ENCODE peak calls at places on chromosomes 16 and 17, in ten cellular contexts. E is tibial nerve, N is IMR-90, U is transverse colon, P is foreskin keratinocyte, H is aorta, S is spleen, X is left ventricle myocardium inferior, J is ascending aorta, G is DND-41. F is an unnamed sample.

GRCh38 chr16:1071561-1072225 is 854 bp upstream of the SSTR5 start:
- DNase-seq in E (no peak), N (no peak), U (no peak), P (no peak), H (no peak), S (no peak), X (no peak), J (no peak), G (no peak), F (no peak)

GRCh38 chr17:74204474-74204873 is 996 bp downstream of the RPL38 start:
- DNase-seq in E (no peak), N (no peak), U (no peak), P (no peak), H (no peak), S (no peak), X (no peak), J (no peak), G (no peak), F (no peak)

GRCh38 chr17:33603794-33604193 is 310.7 kb upstream of the ASIC2 start:
- DNase-seq in E (no peak), N (no peak), U (no peak), P (no peak), H (no peak), S (no peak), X (no peak), J (no peak), G (no peak), F (no peak)

GRCh38 chr16:86064431-86065250 is 165.7 kb downstream of the IRF8 start:
- DNase-seq in E (no peak), N (no peak), U (no peak), P (no peak), H (no peak), S (peak; percentile 58), X (no peak), J (no peak), G (no peak), F (no peak)

GRCh38 chr16:83533193-83533592 is 274.6 kb upstream of the HSBP1 start:
- DNase-seq in E (no peak), N (peak; percentile 78), U (no peak), P (peak; percentile 88), H (no peak), S (no peak), X (no peak), J (no peak), G (no peak), F (peak; percentile 55)

GRCh38 chr16:69796285-69797118 is 34.4 kb downstream of the WWP2 start:
- DNase-seq in E (peak; percentile 46), N (peak; percentile 77), U (peak; percentile 25), P (peak; percentile 50), H (no peak), S (no peak), X (no peak), J (no peak), G (peak; percentile 15), F (peak; percentile 66)

GRCh38 chr17:8747731-8748130 is 3.1 kb upstream of the CCDC42 start:
- DNase-seq in E (no peak), N (no peak), U (no peak), P (no peak), H (no peak), S (no peak), X (no peak), J (no peak), G (no peak), F (peak; percentile 6)

GRCh38 chr17:29084476-29085148 is 41.7 kb downstream of the PIPOX start:
- DNase-seq in E (no peak), N (peak; percentile 55), U (peak; percentile 19), P (no peak), H (no peak), S (no peak), X (no peak), J (no peak), G (no peak), F (peak; percentile 12)

GRCh38 chr17:57665128-57665527 is 80.0 kb downstream of the CCDC182 start:
- DNase-seq in E (no peak), N (no peak), U (no peak), P (no peak), H (no peak), S (peak; percentile 31), X (no peak), J (peak; percentile 11), G (no peak), F (no peak)

GRCh38 chr16:83732536-83732935 is 75.2 kb upstream of the HSBP1 start:
- DNase-seq in E (no peak), N (no peak), U (no peak), P (no peak), H (no peak), S (no peak), X (no peak), J (peak; percentile 11), G (no peak), F (no peak)

GRCh38 chr17:32007463-32008298 is 498 bp downstream of the LRRC37B start:
- DNase-seq in E (peak; percentile 19), N (peak; percentile 19), U (peak; percentile 28), P (peak; percentile 16), H (peak; percentile 53), S (no peak), X (no peak), J (no peak), G (peak; percentile 72), F (peak; percentile 33)

GRCh38 chr17:81292450-81292849 is 2.7 kb downstream of the SLC38A10 start:
- DNase-seq in E (no peak), N (no peak), U (no peak), P (no peak), H (no peak), S (no peak), X (no peak), J (no peak), G (no peak), F (no peak)

GRCh38 chr16:50025544-50025931 is 513 bp downstream of the CNEP1R1 start:
- DNase-seq in E (no peak), N (no peak), U (peak; percentile 20), P (no peak), H (no peak), S (no peak), X (no peak), J (no peak), G (peak; percentile 39), F (peak; percentile 35)

GRCh38 chr16:15398618-15399316 is 3.2 kb downstream of the MPV17L start:
- DNase-seq in E (no peak), N (no peak), U (no peak), P (no peak), H (no peak), S (no peak), X (no peak), J (no peak), G (no peak), F (no peak)

GRCh38 chr16:10609410-10609774 is 29.0 kb upstream of the EMP2 start:
- DNase-seq in E (no peak), N (peak; percentile 89), U (no peak), P (peak; percentile 70), H (no peak), S (no peak), X (no peak), J (no peak), G (no peak), F (peak; percentile 62)

GRCh38 chr17:50056961-50057330 is 1.0 kb downstream of the ITGA3 start:
- DNase-seq in E (no peak), N (peak; percentile 64), U (peak; percentile 69), P (no peak), H (peak; percentile 57), S (no peak), X (no peak), J (no peak), G (no peak), F (peak; percentile 81)

GRCh38 chr17:50055055-50055425 is 870 bp upstream of the ITGA3 start:
- DNase-seq in E (no peak), N (no peak), U (peak; percentile 87), P (peak; percentile 93), H (no peak), S (no peak), X (no peak), J (no peak), G (no peak), F (no peak)

GRCh38 chr17:50055426-50056216 is at the start of gene ITGA3:
- DNase-seq in E (no peak), N (peak; percentile 85), U (peak; percentile 90), P (peak; percentile 96), H (peak; percentile 90), S (peak; percentile 82), X (peak; percentile 78), J (peak; percentile 93), G (peak; percentile 68), F (peak; percentile 93)

GRCh38 chr17:50057521-50057991 is 1.6 kb downstream of the ITGA3 start:
- DNase-seq in E (no peak), N (no peak), U (peak; percentile 79), P (no peak), H (no peak), S (peak; percentile 64), X (no peak), J (no peak), G (no peak), F (no peak)

GRCh38 chr17:50056217-50056960 is 479 bp downstream of the ITGA3 start:
- DNase-seq in E (no peak), N (peak; percentile 69), U (peak; percentile 71), P (peak; percentile 52), H (peak; percentile 70), S (peak; percentile 87), X (peak; percentile 55), J (peak; percentile 80), G (peak; percentile 29), F (peak; percentile 66)
- H3K27ac ChIP-seq in E (peak overlapping the region; percentile 95), N (peak overlapping the region; percentile 57), U (peak overlapping the region; percentile 98), P (peak overlapping the region; percentile 83), H (peak overlapping the region; percentile 74), S (peak overlapping the region; percentile 88), X (peak overlapping the region; percentile 91), J (peak overlapping the region; percentile 95), G (no peak overlapping the region), F (peak overlapping the region; percentile 90)

DNA sequence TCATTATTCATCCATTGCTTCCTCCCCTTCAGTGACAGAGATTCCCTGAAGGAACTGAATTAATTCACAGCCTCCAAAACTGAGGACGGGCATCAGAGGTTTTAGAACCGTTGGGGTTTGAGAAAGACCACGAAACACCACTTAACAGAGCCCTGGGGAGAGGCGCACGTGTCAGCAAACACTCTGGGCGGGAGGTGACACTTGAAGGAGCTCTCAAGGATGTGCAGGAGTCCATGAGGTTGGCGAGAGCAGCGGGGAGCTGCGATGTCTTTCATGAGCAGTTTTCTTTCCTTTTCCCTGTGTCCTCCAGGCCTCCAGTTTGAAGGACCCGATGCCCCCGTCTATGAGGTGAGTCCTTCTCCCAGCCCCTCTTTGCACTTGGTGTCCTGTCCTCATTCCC is 23.7 kb downstream of the B4GALNT2 start:
- DNase-seq in E (no peak), N (no peak), U (no peak), P (no peak), H (no peak), S (no peak), X (no peak), J (no peak), G (no peak), F (no peak)
- H3K27ac ChIP-seq in E (no peak overlapping the region), N (no peak overlapping the region), U (no peak overlapping the region), P (no peak overlapping the region), H (no peak overlapping the region), S (no peak overlapping the region), X (no peak overlapping the region), J (no peak overlapping the region), G (no peak overlapping the region), F (no peak overlapping the region)

GRCh38 chr16:2428051-2428786 is 1.0 kb upstream of the CCNF start:
- DNase-seq in E (peak; percentile 25), N (no peak), U (peak; percentile 58), P (no peak), H (no peak), S (peak; percentile 87), X (no peak), J (no peak), G (no peak), F (no peak)
- H3K27ac ChIP-seq in E (peak overlapping the region; percentile 85), N (peak overlapping the region; percentile 37), U (peak overlapping the region; percentile 82), P (peak overlapping the region; percentile 70), H (no peak overlapping the region), S (peak overlapping the region; percentile 89), X (peak overlapping the region; percentile 76), J (peak overlapping the region; percentile 68), G (peak overlapping the region; percentile 83), F (no peak overlapping the region)

GRCh38 chr16:56479469-56479868 is 28.1 kb downstream of the OGFOD1 start:
- DNase-seq in E (no peak), N (no peak), U (no peak), P (peak; percentile 13), H (no peak), S (no peak), X (no peak), J (no peak), G (no peak), F (no peak)
- H3K27ac ChIP-seq in E (peak overlapping the region; percentile 36), N (no peak overlapping the region), U (no peak overlapping the region), P (no peak overlapping the region), H (no peak overlapping the region), S (no peak overlapping the region), X (no peak overlapping the region), J (no peak overlapping the region), G (no peak overlapping the region), F (no peak overlapping the region)

F was measured in mesenchymal stem cell.